ENCODE peak calls at places on chromosomes 4 and X, in four cellular contexts. Q is upper lobe of right lung, C is psoas muscle, K is right atrium auricular region. G is an unnamed sample.

GRCh38 chr4:16329132-16329796 is 103.0 kb upstream of the TAPT1 start:
- DNase-seq in C (no peak), Q (no peak), K (no peak), G (no peak)

GRCh38 chr4:24112466-24112865 is 222.6 kb upstream of the PPARGC1A start:
- DNase-seq in Q (no peak), C (no peak), K (no peak), G (no peak)

GRCh38 chr4:88341227-88342192 is 37.1 kb upstream of the HERC6 start:
- DNase-seq in K (peak; percentile 61), Q (no peak), C (no peak), G (no peak)

GRCh38 chr4:151257704-151258103 is 19.3 kb upstream of the PRSS48 start:
- DNase-seq in C (no peak), K (no peak), Q (no peak), G (no peak)

GRCh38 chr4:56099378-56099786 is 150.6 kb downstream of the CEP135 start:
- DNase-seq in K (no peak), Q (no peak), C (no peak), G (no peak)

GRCh38 chr4:26717332-26717731 is 133.4 kb downstream of the TBC1D19 start:
- DNase-seq in C (no peak), K (no peak), Q (no peak), G (no peak)

GRCh38 chr4:153649572-153649991 is 34.5 kb upstream of the TLR2 start:
- DNase-seq in K (no peak), C (no peak), Q (no peak), G (no peak)

GRCh38 chr4:165464813-165465381 is 86.1 kb downstream of the CPE start:
- DNase-seq in K (no peak), Q (no peak), C (no peak), G (no peak)

GRCh38 chr4:57051100-57051499 is 59.1 kb downstream of the IGFBP7 start:
- DNase-seq in K (peak; percentile 42), Q (no peak), C (no peak), G (no peak)

GRCh38 chrX:35439042-35439639 is 359.0 kb upstream of the MAGEB16 start:
- DNase-seq in C (no peak), Q (no peak), K (no peak), G (no peak)

GRCh38 chr4:105149771-105150170 is 3.1 kb downstream of the TET2 start:
- DNase-seq in C (no peak), Q (no peak), K (no peak), G (no peak)

GRCh38 chr4:117488692-117489091 is 403.3 kb upstream of the TRAM1L1 start:
- DNase-seq in K (no peak), C (no peak), Q (no peak), G (no peak)

GRCh38 chr4:57131849-57132745 is 21.9 kb upstream of the IGFBP7 start:
- DNase-seq in C (no peak), Q (no peak), K (no peak), G (no peak)

GRCh38 chr4:16767251-16767650 is 131.2 kb downstream of the LDB2 start:
- DNase-seq in K (no peak), Q (no peak), C (no peak), G (no peak)

GRCh38 chr4:8648816-8649630 is 56.5 kb downstream of the CPZ start:
- DNase-seq in C (no peak), Q (peak; percentile 51), K (no peak), G (no peak)

GRCh38 chr4:18034099-18034498 is 12.5 kb upstream of the LCORL start:
- DNase-seq in Q (no peak), K (no peak), C (no peak), G (no peak)

GRCh38 chr4:87018751-87019150 is 83.9 kb downstream of the AFF1 start:
- DNase-seq in C (no peak), Q (no peak), K (no peak), G (no peak)

GRCh38 chr4:87017580-87018061 is 82.8 kb downstream of the AFF1 start:
- DNase-seq in C (no peak), K (no peak), Q (no peak), G (no peak)

GRCh38 chr4:87019898-87020297 is 85.1 kb downstream of the AFF1 start:
- DNase-seq in C (no peak), K (no peak), Q (no peak), G (no peak)

GRCh38 chr4:87024181-87024580 is 89.4 kb downstream of the AFF1 start:
- DNase-seq in Q (no peak), K (no peak), C (no peak), G (no peak)

DNA sequence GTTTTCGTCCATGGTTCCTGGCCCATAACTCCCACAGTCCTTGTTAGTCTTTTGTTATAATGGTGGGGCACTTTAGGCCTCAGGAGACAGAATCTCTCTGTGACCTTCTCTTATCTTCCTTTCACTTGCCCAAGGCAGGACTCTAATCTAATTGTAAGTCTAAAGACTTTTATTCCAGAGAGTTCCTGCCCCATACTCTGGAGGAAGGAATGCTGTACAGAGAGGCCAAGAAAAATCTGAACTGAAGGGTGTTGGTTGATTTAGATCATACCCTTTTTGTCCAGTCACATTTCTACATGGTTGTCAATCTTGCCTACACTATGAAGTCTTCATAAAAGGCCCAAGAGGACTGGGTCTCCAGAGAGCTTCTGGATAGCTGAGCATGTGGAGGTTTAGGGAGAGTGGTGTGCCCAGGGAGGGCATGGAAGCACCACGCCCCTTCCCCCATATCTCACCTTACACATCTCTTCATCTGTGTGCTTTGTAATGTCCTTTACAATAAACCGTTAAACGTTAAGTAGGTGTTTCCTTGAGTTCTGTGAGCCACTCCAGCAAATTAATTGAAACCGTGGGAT is 84.5 kb downstream of the AFF1 start:
- DNase-seq in C (no peak), Q (no peak), K (no peak), G (no peak)
- H3K4me1 ChIP-seq in C (peaks cover 82% of the 10 kb centered on the region), Q (peaks cover 63% of the 10 kb centered on the region), K (no peaks in the 10 kb centered on the region), G (peaks cover 46% of the 10 kb centered on the region)

GRCh38 chr4:6175426-6175825 is 24.9 kb downstream of the JAKMIP1 start:
- DNase-seq in C (no peak), Q (no peak), K (no peak), G (no peak)

GRCh38 chr4:6177587-6178197 is 22.7 kb downstream of the JAKMIP1 start:
- DNase-seq in K (no peak), C (no peak), Q (no peak), G (no peak)

GRCh38 chr4:6172927-6173200 is 27.5 kb downstream of the JAKMIP1 start:
- DNase-seq in C (no peak), Q (no peak), K (no peak), G (no peak)

GRCh38 chr4:6169239-6169638 is 31.1 kb downstream of the JAKMIP1 start:
- DNase-seq in Q (no peak), K (no peak), C (no peak), G (no peak)

GRCh38 chr4:6172093-6172926 is 28.0 kb downstream of the JAKMIP1 start:
- DNase-seq in K (no peak), C (no peak), Q (no peak), G (no peak)
- H3K4me3 ChIP-seq in K (no peak overlapping the region), C (no peak overlapping the region), Q (no peak overlapping the region), G (no peak overlapping the region)

GRCh38 chr4:146123231-146123630 is 52.3 kb upstream of the LSM6 start:
- DNase-seq in Q (no peak), K (no peak), C (no peak), G (no peak)

GRCh38 chr4:146122398-146122797 is 53.1 kb upstream of the LSM6 start:
- DNase-seq in C (no peak), Q (no peak), K (no peak), G (no peak)

GRCh38 chr4:146121757-146122156 is 53.8 kb upstream of the LSM6 start:
- DNase-seq in K (no peak), Q (no peak), C (no peak), G (no peak)

GRCh38 chr4:146119845-146120404 is 55.6 kb upstream of the LSM6 start:
- DNase-seq in K (no peak), C (no peak), Q (no peak), G (no peak)

DNA sequence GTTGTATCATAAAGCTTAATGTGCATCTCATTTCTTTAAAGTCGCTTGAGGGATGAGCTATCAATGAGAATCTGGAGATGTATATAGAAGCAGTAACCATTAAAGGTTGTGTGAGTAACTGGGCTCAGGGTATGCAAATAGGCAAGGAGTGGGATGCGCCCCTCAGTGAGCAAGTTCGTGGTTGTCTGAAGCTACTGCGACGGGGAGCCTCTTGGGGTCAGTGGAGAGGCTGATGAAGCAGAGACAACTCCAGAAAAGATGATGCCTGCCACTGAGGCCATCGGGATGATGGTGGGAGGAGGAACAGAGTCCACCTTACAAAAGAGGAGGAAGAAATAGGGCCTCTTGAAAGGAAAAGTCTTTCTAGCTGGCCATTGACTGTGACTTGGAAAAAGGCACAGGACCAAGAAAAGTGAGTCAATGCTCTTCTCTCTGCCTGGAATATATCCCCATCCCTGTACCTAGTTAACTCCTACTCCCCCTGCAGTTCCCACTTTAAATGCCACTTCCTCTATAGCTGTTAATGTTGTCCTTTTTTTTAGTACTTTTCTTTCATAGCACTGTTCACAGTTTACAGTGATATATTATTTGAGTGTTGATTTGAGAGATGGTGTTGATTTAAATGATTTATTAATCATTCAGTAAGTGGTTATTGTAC is 51.4 kb upstream of the LSM6 start:
- DNase-seq in C (no peak), Q (no peak), K (no peak), G (no peak)
- TF ChIP-seq CTCF in C (no peak), Q (no peak), K (no peak), G (no peak)

GRCh38 chr4:74534936-74535335 is 90.0 kb downstream of the AREG start:
- DNase-seq in K (no peak), Q (no peak), C (no peak), G (no peak)

GRCh38 chr4:74537459-74537858 is 92.5 kb downstream of the AREG start:
- DNase-seq in Q (no peak), K (no peak), C (no peak), G (no peak)

GRCh38 chr4:74536557-74536956 is 91.6 kb downstream of the AREG start:
- DNase-seq in Q (no peak), K (no peak), C (no peak), G (no peak)

GRCh38 chr4:74534121-74534520 is 89.2 kb downstream of the AREG start:
- DNase-seq in K (no peak), C (no peak), Q (no peak), G (no peak)

GRCh38 chr4:74535471-74535870 is 90.5 kb downstream of the AREG start:
- DNase-seq in C (no peak), Q (no peak), K (no peak), G (no peak)
- H3K4me1 ChIP-seq in C (no peaks in the 10 kb centered on the region), Q (no peaks in the 10 kb centered on the region), K (no peaks in the 10 kb centered on the region), G (no peaks in the 10 kb centered on the region)

DNA sequence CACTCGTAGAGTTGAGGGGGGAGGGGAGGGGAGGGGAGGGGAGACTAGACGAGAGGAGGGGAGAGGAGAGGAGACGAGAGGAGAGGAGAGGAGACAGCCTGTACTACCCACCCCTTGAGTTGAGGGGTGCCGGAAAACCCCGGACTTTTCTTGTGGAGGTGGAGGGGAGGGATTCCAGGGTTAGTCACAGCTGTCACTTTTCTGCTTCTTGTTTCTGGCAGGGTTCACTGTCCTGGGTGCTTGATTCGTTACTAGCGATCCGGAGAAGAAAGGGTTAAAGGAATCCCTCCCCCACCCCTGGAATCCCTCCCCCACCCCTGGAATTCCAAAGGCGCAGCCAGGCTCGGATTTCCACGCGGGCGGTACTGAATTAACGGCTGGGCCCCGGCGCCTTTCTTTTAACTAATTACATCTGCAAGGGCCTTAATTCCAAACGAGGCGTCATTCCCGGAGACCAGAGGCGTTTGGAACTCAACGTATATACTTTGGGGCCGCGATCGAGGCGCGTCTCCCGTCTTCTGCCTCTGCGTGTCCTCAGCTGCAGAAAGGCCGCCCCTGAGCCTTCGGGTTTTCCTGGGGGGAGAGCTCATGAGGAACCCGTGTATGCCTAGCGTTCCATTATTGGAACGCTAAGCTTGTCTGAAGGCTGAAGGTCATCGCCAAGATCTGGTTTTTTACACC is 20.1 kb upstream of the CSF2RA start:
- DNase-seq in C (no peak), Q (no peak), K (no peak), G (no peak)
- H3K4me3 ChIP-seq in C (no peak overlapping the region), Q (peak overlapping the region; percentile 16), K (no peak overlapping the region), G (peak overlapping the region; percentile 54)